ENCODE peak calls at places on chromosomes 5 and 9, in ten cellular contexts. H is thyroid gland, S is GM23248, X is heart left ventricle, L is right cardiac atrium, F is neuronal stem cell, A is HCT116, Y is cardiac muscle cell, K is HFF-Myc, C is AG04449. B is an unnamed sample.

GRCh38 chr5:60334281-60334713 is 365.7 kb downstream of the DEPDC1B start:
- DNase-seq in H (no peak), S (peak), X (no peak), L (no peak), F (no peak), A (no peak), Y (peak), K (peak), C (peak), B (no peak)

GRCh38 chr9:111914749-111915424 is 18.3 kb downstream of the UGCG start:
- DNase-seq in H (no peak), S (peak), X (no peak), L (no peak), F (no peak), A (no peak), Y (peak), K (no peak), C (no peak), B (no peak)

GRCh38 chr5:150557507-150557872 is 49.6 kb downstream of the NDST1 start:
- DNase-seq in H (no peak), S (peak), X (no peak), L (no peak), F (no peak), A (no peak), Y (no peak), K (no peak), C (no peak), B (no peak)

GRCh38 chr5:169873642-169874041 is 106.7 kb downstream of the INSYN2B start:
- DNase-seq in H (peak), S (no peak), X (peak), L (peak), F (no peak), A (no peak), Y (peak), K (no peak), C (no peak), B (peak)

GRCh38 chr5:178208540-178209227 is 4.4 kb downstream of the HNRNPAB start:
- DNase-seq in H (no peak), S (peak), X (no peak), L (no peak), F (no peak), A (no peak), Y (no peak), K (no peak), C (no peak), B (no peak)

GRCh38 chr9:133886563-133887501 is 105.3 kb downstream of the VAV2 start:
- DNase-seq in H (no peak), S (no peak), X (no peak), L (no peak), F (no peak), A (no peak), Y (no peak), K (no peak), C (no peak), B (no peak)

GRCh38 chr5:147658293-147658932 is 124.1 kb downstream of the JAKMIP2 start:
- DNase-seq in H (no peak), S (no peak), X (no peak), L (no peak), F (no peak), A (no peak), Y (no peak), K (no peak), C (no peak), B (no peak)

GRCh38 chr5:171661146-171661545 is 124.5 kb upstream of the SMIM23 start:
- DNase-seq in H (no peak), S (no peak), X (no peak), L (no peak), F (no peak), A (no peak), Y (peak), K (no peak), C (no peak), B (no peak)

GRCh38 chr9:84397822-84398221 is 57.3 kb upstream of the SLC28A3 start:
- DNase-seq in H (no peak), S (peak), X (no peak), L (no peak), F (no peak), A (no peak), Y (peak), K (peak), C (peak), B (no peak)

GRCh38 chr5:38535845-38536244 is 20.6 kb downstream of the LIFR start:
- DNase-seq in H (no peak), S (no peak), X (no peak), L (no peak), F (no peak), A (no peak), Y (no peak), K (no peak), C (no peak), B (no peak)
- H3K4me3 ChIP-seq in H (no peak), S (no peak), X (no peak), L (no peak), F (no peak), A (no peak), Y (no peak), K (no peak), C (no peak), B (no peak)

DNA sequence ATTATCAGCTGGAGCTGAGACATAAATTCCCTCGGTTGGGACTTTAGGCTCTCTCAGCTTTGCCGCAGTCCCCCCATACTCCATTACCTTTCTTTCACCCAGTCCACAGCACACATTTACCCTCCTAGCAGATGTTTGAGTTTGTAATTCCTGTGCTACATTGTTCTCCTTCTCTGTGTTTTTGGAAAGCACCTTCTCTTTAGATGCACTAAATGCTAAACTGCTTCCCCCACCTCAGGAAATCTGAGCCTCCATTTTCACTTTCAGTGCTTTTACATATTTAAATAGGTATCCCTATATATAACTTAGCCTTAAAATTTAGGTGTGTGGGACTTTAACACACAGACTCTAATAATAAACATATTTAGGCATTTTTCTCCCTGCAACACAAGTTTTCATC is 356.9 kb downstream of the NFIB start:
- DNase-seq in H (no peak), S (no peak), X (no peak), L (no peak), F (no peak), A (no peak), Y (no peak), K (no peak), C (no peak), B (no peak)
- H3K4me3 ChIP-seq in H (no peak), S (no peak), X (no peak), L (no peak), F (no peak), A (no peak), Y (no peak), K (no peak), C (no peak), B (no peak)

GRCh38 chr5:126444137-126444536 is 20.9 kb downstream of the GRAMD2B start:
- DNase-seq in H (no peak), S (no peak), X (no peak), L (no peak), F (no peak), A (no peak), Y (no peak), K (no peak), C (no peak), B (no peak)

GRCh38 chr5:126446498-126447224 is 23.5 kb downstream of the GRAMD2B start:
- DNase-seq in H (peak), S (peak), X (no peak), L (no peak), F (no peak), A (peak), Y (peak), K (no peak), C (peak), B (no peak)

GRCh38 chr5:126443374-126443851 is 20.2 kb downstream of the GRAMD2B start:
- DNase-seq in H (no peak), S (no peak), X (no peak), L (no peak), F (no peak), A (no peak), Y (no peak), K (no peak), C (no peak), B (no peak)

GRCh38 chr5:126448720-126449119 is 25.5 kb downstream of the GRAMD2B start:
- DNase-seq in H (no peak), S (no peak), X (no peak), L (no peak), F (no peak), A (no peak), Y (no peak), K (no peak), C (no peak), B (no peak)

GRCh38 chr5:126445502-126446174 is 22.4 kb downstream of the GRAMD2B start:
- DNase-seq in H (no peak), S (peak), X (no peak), L (no peak), F (no peak), A (peak), Y (no peak), K (no peak), C (no peak), B (no peak)
- H3K4me3 ChIP-seq in H (no peak), S (peak), X (no peak), L (no peak), F (no peak), A (no peak), Y (no peak), K (no peak), C (no peak), B (no peak)

GRCh38 chr5:124631874-124632550 is 114.4 kb downstream of the ZNF608 start:
- DNase-seq in H (peak), S (no peak), X (no peak), L (no peak), F (peak), A (no peak), Y (no peak), K (no peak), C (no peak), B (no peak)

GRCh38 chr5:124628721-124629596 is 117.5 kb downstream of the ZNF608 start:
- DNase-seq in H (no peak), S (peak), X (no peak), L (peak), F (no peak), A (peak), Y (peak), K (peak), C (peak), B (no peak)

GRCh38 chr5:124628251-124628650 is 118.2 kb downstream of the ZNF608 start:
- DNase-seq in H (no peak), S (peak), X (no peak), L (no peak), F (no peak), A (no peak), Y (no peak), K (no peak), C (no peak), B (no peak)

GRCh38 chr5:124633209-124633608 is 113.2 kb downstream of the ZNF608 start:
- DNase-seq in H (no peak), S (no peak), X (no peak), L (no peak), F (no peak), A (no peak), Y (no peak), K (no peak), C (no peak), B (no peak)

DNA sequence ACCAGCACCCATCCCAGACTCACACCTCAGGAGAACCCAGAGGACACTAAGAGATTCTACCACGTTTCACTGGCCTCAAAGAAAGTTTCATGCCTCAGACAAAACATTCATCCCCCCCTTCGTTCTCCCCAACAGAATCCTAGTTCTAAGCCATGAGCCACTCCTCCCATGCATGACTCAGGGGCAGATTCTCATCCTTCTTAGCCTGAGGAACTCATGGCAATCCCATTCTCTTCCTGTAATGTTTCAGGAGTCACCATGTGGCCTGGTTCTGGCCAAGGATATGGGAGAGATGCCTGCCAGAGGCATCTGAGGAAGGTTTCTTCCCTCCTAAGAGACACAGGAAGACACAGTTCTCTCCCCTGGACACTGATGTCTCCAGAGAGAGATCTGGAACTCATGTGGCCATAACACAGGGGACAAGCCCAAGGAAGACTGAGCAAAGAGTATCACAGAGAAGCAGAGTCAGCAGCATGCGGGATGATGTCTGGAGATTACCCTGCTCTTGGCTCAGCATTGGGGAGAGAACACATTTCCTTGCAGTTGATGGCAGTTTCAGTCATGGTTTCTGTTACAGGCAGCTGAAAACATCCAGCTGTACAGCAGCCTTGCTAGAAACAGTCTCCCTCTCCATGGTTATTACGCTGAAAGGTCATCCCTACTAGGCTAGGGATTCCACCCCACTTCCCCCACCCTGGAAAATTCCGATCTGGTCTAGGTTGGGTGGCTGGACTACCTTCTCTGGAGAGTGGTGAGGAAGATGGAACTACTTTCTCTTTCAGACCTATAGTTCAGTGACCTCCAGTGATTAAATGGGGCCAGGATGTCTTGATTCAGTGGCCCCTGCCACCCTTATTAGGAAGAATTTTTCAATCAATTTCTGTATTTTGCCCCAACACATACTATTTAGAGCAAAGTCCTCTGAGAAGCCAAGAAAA is 115.4 kb downstream of the ZNF608 start:
- DNase-seq in H (no peak), S (peak), X (no peak), L (no peak), F (no peak), A (no peak), Y (peak), K (no peak), C (no peak), B (no peak)
- H3K4me3 ChIP-seq in H (no peak), S (no peak), X (no peak), L (no peak), F (no peak), A (no peak), Y (no peak), K (no peak), C (no peak), B (no peak)

GRCh38 chr9:83062011-83062652 is 810 bp downstream of the RASEF start:
- DNase-seq in H (peak), S (peak), X (peak), L (peak), F (peak), A (no peak), Y (peak), K (no peak), C (no peak), B (no peak)

GRCh38 chr9:83065233-83065632 is 2.3 kb upstream of the RASEF start:
- DNase-seq in H (no peak), S (no peak), X (no peak), L (no peak), F (no peak), A (no peak), Y (no peak), K (no peak), C (no peak), B (no peak)

GRCh38 chr9:83060557-83060956 is 2.4 kb downstream of the RASEF start:
- DNase-seq in H (peak), S (no peak), X (no peak), L (no peak), F (no peak), A (no peak), Y (no peak), K (no peak), C (no peak), B (no peak)

GRCh38 chr9:83061036-83061435 is 1.9 kb downstream of the RASEF start:
- DNase-seq in H (no peak), S (peak), X (no peak), L (no peak), F (no peak), A (no peak), Y (no peak), K (no peak), C (no peak), B (no peak)

DNA sequence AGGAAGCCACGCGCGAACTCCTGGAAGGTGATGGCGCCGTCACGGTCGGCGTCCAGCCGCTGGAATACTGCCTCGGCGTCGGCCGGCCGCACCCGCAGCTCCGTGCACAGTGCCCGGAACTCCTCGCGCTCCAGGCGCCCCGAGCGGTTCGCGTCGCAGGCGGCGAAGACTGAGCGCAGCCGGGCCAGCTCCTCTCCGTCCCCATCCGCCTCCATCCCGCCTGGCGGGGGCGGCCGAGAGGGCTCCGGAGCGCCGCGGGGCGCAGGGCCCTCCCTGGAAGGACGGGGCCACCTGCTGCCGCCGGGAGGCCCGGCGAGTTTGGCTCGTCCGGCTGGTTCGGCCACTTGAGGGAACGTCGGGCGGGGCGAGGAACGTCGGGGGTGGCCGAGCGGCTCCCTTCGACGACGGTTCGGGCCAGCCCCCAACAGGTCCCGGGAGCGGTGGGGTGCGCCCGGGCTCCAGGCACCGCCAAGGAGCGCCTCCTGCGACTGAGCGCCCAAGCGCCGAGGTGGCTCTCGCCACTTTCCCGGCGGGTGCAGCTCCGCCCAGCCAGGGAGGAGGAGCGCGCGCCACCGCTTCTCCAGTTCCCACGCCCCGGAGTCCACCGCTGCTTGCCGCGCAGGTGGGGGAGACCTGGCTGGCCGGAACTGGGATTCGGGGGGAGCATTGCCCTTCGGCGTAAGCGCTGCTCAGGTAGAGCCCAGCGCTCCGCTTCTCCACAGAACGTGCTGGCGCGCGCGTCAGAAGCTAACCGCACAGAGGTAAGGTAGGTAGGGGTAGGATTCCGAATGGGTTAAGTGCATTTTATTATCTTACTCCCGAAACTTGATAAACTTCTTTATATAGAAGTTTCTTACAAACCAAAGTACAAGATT is at the start of gene RASEF:
- DNase-seq in H (peak), S (peak), X (peak), L (peak), F (peak), A (no peak), Y (peak), K (no peak), C (no peak), B (no peak)
- H3K4me3 ChIP-seq in H (peak), S (peak), X (peak), L (peak), F (peak), A (no peak), Y (peak), K (peak), C (peak), B (no peak)

GRCh38 chr9:87499455-87500015 is 1.9 kb downstream of the DAPK1 start:
- DNase-seq in H (no peak), S (no peak), X (no peak), L (no peak), F (no peak), A (no peak), Y (no peak), K (no peak), C (no peak), B (no peak)
- H3K4me3 ChIP-seq in H (peak), S (no peak), X (peak), L (peak), F (no peak), A (no peak), Y (peak), K (no peak), C (no peak), B (peak)

GRCh38 chr9:129595323-129595741 is 25.6 kb downstream of the C9orf50 start:
- DNase-seq in H (no peak), S (peak), X (no peak), L (peak), F (no peak), A (no peak), Y (peak), K (no peak), C (no peak), B (no peak)

GRCh38 chr9:129597355-129598088 is 23.4 kb downstream of the C9orf50 start:
- DNase-seq in H (peak), S (peak), X (peak), L (peak), F (peak), A (peak), Y (peak), K (no peak), C (no peak), B (no peak)

GRCh38 chr9:129595903-129596540 is 24.9 kb downstream of the C9orf50 start:
- DNase-seq in H (no peak), S (no peak), X (no peak), L (peak), F (no peak), A (no peak), Y (peak), K (no peak), C (no peak), B (no peak)

GRCh38 chr9:129596541-129597328 is 24.2 kb downstream of the C9orf50 start:
- DNase-seq in H (no peak), S (peak), X (peak), L (peak), F (peak), A (peak), Y (peak), K (no peak), C (no peak), B (no peak)

DNA sequence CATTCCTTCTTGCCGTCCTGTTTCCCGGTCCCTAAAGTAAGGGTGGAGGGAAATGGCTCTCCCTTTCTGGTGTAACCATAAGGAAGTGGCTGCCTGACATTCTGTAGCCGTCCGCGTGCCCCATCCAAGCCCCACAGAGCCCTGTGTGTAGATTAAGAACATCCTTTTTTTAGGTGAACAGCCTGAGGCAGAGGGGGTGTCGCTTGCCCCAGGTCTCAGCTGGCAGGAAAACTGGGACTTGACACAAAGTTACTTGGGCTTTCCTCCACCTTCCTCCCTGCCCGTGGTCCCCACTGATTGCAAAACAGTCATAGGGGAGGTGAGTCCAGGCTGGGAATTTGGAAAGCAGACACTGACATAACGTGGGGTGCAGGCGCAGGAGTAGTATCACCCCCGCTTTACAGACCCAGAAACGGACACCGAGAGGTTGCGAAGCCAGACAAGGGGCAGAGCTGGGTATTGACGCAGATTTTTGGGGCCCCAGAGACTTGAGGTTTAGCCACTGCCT is 22.8 kb downstream of the C9orf50 start:
- DNase-seq in H (no peak), S (no peak), X (no peak), L (peak), F (no peak), A (no peak), Y (no peak), K (no peak), C (no peak), B (no peak)
- H3K4me3 ChIP-seq in H (no peak), S (no peak), X (no peak), L (no peak), F (peak), A (peak), Y (no peak), K (peak), C (no peak), B (no peak)

GRCh38 chr9:33289501-33289900 is 815 bp upstream of the NFX1 start:
- DNase-seq in H (peak), S (peak), X (peak), L (peak), F (no peak), A (no peak), Y (peak), K (no peak), C (no peak), B (no peak)
- H3K4me3 ChIP-seq in H (peak), S (peak), X (peak), L (peak), F (no peak), A (peak), Y (peak), K (peak), C (peak), B (peak)